ENCODE peak calls at places on chromosomes 3 and 15, in four cellular contexts. One of them, this sample, is unnamed.

GRCh38 chr15:68598171-68599152 is 19.7 kb downstream of the CORO2B start:
- DNase-seq in effector CD4-positive, alpha-beta T cell: no peak
- DNase-seq in SK-N-DZ: no peak
- DNase-seq in HEK293T: no peak
- DNase-seq in this sample: no peak

GRCh38 chr3:52636673-52637072 is 49.0 kb downstream of the PBRM1 start:
- DNase-seq in effector CD4-positive, alpha-beta T cell: no peak
- DNase-seq in SK-N-DZ: peak
- DNase-seq in HEK293T: no peak
- DNase-seq in this sample: peak

GRCh38 chr15:67107014-67107812 is 41.8 kb downstream of the SMAD3 start:
- DNase-seq in effector CD4-positive, alpha-beta T cell: no peak
- DNase-seq in SK-N-DZ: no peak
- DNase-seq in HEK293T: peak
- DNase-seq in this sample: peak

GRCh38 chr3:150061288-150062018 is 90.8 kb upstream of the PFN2 start:
- DNase-seq in effector CD4-positive, alpha-beta T cell: no peak
- DNase-seq in SK-N-DZ: no peak
- DNase-seq in HEK293T: no peak
- DNase-seq in this sample: no peak

GRCh38 chr15:85748729-85749128 is 46.0 kb downstream of the KLHL25 start:
- DNase-seq in effector CD4-positive, alpha-beta T cell: no peak
- DNase-seq in SK-N-DZ: no peak
- DNase-seq in HEK293T: no peak
- DNase-seq in this sample: no peak

GRCh38 chr3:147390589-147391569 is 15.5 kb downstream of the ZIC4 start:
- DNase-seq in effector CD4-positive, alpha-beta T cell: no peak
- DNase-seq in SK-N-DZ: no peak
- DNase-seq in HEK293T: no peak
- DNase-seq in this sample: no peak

GRCh38 chr15:39778031-39778430 is 4.6 kb downstream of the FSIP1 start:
- DNase-seq in effector CD4-positive, alpha-beta T cell: no peak
- DNase-seq in SK-N-DZ: no peak
- DNase-seq in HEK293T: peak
- DNase-seq in this sample: no peak

GRCh38 chr3:10682692-10683091 is 133.3 kb upstream of the SLC6A11 start:
- DNase-seq in effector CD4-positive, alpha-beta T cell: no peak
- DNase-seq in SK-N-DZ: no peak
- DNase-seq in HEK293T: no peak
- DNase-seq in this sample: no peak

GRCh38 chr3:167100651-167101050 is 279.4 kb downstream of the ZBBX start:
- DNase-seq in effector CD4-positive, alpha-beta T cell: no peak
- DNase-seq in SK-N-DZ: no peak
- DNase-seq in HEK293T: no peak
- DNase-seq in this sample: no peak

GRCh38 chr3:170145278-170145677 is 36.3 kb downstream of the PHC3 start:
- DNase-seq in effector CD4-positive, alpha-beta T cell: no peak
- DNase-seq in SK-N-DZ: no peak
- DNase-seq in HEK293T: no peak
- DNase-seq in this sample: no peak

GRCh38 chr15:35561308-35561707 is 15.3 kb upstream of the DPH6 start:
- DNase-seq in effector CD4-positive, alpha-beta T cell: no peak
- DNase-seq in SK-N-DZ: no peak
- DNase-seq in HEK293T: no peak
- DNase-seq in this sample: no peak

GRCh38 chr3:184172681-184173373 is 1.8 kb upstream of the AP2M1 start:
- DNase-seq in effector CD4-positive, alpha-beta T cell: no peak
- DNase-seq in SK-N-DZ: no peak
- DNase-seq in HEK293T: no peak
- DNase-seq in this sample: no peak

GRCh38 chr3:149527531-149528343 is 53.2 kb downstream of the TM4SF4 start:
- DNase-seq in effector CD4-positive, alpha-beta T cell: no peak
- DNase-seq in SK-N-DZ: no peak
- DNase-seq in HEK293T: peak
- DNase-seq in this sample: no peak

GRCh38 chr15:48072941-48073340 is 47.8 kb upstream of the SLC24A5 start:
- DNase-seq in effector CD4-positive, alpha-beta T cell: no peak
- DNase-seq in SK-N-DZ: no peak
- DNase-seq in HEK293T: no peak
- DNase-seq in this sample: no peak

GRCh38 chr3:136929984-136930671 is 27.7 kb upstream of the IL20RB start:
- DNase-seq in effector CD4-positive, alpha-beta T cell: no peak
- DNase-seq in SK-N-DZ: no peak
- DNase-seq in HEK293T: no peak
- DNase-seq in this sample: no peak

GRCh38 chr3:136332776-136333175 is 82.6 kb downstream of the PCCB start:
- DNase-seq in effector CD4-positive, alpha-beta T cell: no peak
- DNase-seq in SK-N-DZ: no peak
- DNase-seq in HEK293T: no peak
- DNase-seq in this sample: no peak

GRCh38 chr3:182323898-182324297 is 469.4 kb upstream of the ATP11B start:
- DNase-seq in effector CD4-positive, alpha-beta T cell: no peak
- DNase-seq in SK-N-DZ: no peak
- DNase-seq in HEK293T: no peak
- DNase-seq in this sample: no peak

GRCh38 chr3:32325957-32326356 is 65.7 kb upstream of the CMTM7 start:
- DNase-seq in effector CD4-positive, alpha-beta T cell: no peak
- DNase-seq in SK-N-DZ: no peak
- DNase-seq in HEK293T: no peak
- DNase-seq in this sample: no peak

GRCh38 chr15:48963524-48964113 is at the start of gene SHC4:
- DNase-seq in effector CD4-positive, alpha-beta T cell: no peak
- DNase-seq in SK-N-DZ: peak
- DNase-seq in HEK293T: peak
- DNase-seq in this sample: peak

GRCh38 chr3:109927161-109927560 is 589.8 kb upstream of the DPPA4 start:
- DNase-seq in effector CD4-positive, alpha-beta T cell: no peak
- DNase-seq in SK-N-DZ: no peak
- DNase-seq in HEK293T: no peak
- DNase-seq in this sample: no peak